ENCODE peak calls at places on chromosome 1, in nine cellular contexts. L, D, X, A, B, P, I, Y and R are unnamed samples.

GRCh38 chr1:116113615-116114014 is 2.4 kb downstream of the MAB21L3 start:
- DNase-seq in B (no peak), D (no peak), Y (no peak), I (no peak), P (no peak), A (no peak), X (peak; percentile 13), L (no peak), R (no peak)

GRCh38 chr1:13583964-13584791 is 546 bp downstream of the PDPN start:
- DNase-seq in Y (no peak), P (peak; percentile 87), D (no peak), L (no peak), X (peak; percentile 38), B (no peak), I (peak; percentile 56), A (no peak), R (no peak)

GRCh38 chr1:84836145-84836544 is 56.9 kb downstream of the LPAR3 start:
- DNase-seq in P (no peak), B (peak; percentile 35), Y (no peak), A (no peak), I (no peak), D (no peak), X (no peak), L (no peak), R (no peak)

GRCh38 chr1:211371406-211372105 is 44.9 kb downstream of the TRAF5 start:
- DNase-seq in Y (no peak), B (no peak), P (no peak), X (peak; percentile 53), L (no peak), A (no peak), I (no peak), D (no peak), R (no peak)

GRCh38 chr1:25799758-25800537 is at the start of gene SELENON:
- DNase-seq in A (peak; percentile 60), X (peak; percentile 42), D (no peak), I (peak; percentile 87), B (no peak), Y (peak; percentile 47), L (no peak), P (peak; percentile 92), R (no peak)

GRCh38 chr1:145999321-146000024 is 3.1 kb upstream of the TXNIP start:
- DNase-seq in D (no peak), B (no peak), A (no peak), L (peak; percentile 39), X (peak; percentile 47), P (peak; percentile 44), Y (no peak), I (no peak), R (peak; percentile 42)

GRCh38 chr1:111733183-111733995 is 5.8 kb downstream of the INKA2 start:
- DNase-seq in B (no peak), P (no peak), D (no peak), A (no peak), I (peak; percentile 29), Y (no peak), L (no peak), X (peak; percentile 51), R (no peak)

GRCh38 chr1:22351757-22352080 is 99.9 kb upstream of the ZBTB40 start:
- DNase-seq in Y (peak; percentile 48), B (no peak), A (no peak), D (no peak), L (no peak), I (no peak), P (peak; percentile 62), X (no peak), R (no peak)

GRCh38 chr1:228093050-228093906 is 9.8 kb downstream of the C1orf35 start:
- DNase-seq in P (peak; percentile 30), A (no peak), L (no peak), I (no peak), X (no peak), Y (no peak), B (no peak), D (no peak), R (no peak)

GRCh38 chr1:87151500-87152421 is 176.9 kb upstream of the LMO4 start:
- DNase-seq in L (no peak), I (peak; percentile 82), Y (peak; percentile 84), D (no peak), B (no peak), A (peak; percentile 58), P (peak; percentile 94), X (peak; percentile 52), R (no peak)

GRCh38 chr1:111471012-111471411 is 2.8 kb upstream of the C1orf162 start:
- DNase-seq in B (no peak), P (no peak), L (peak; percentile 65), X (no peak), Y (no peak), A (no peak), D (peak; percentile 46), I (no peak), R (peak; percentile 74)

GRCh38 chr1:180255538-180256352 is 25.7 kb downstream of the LHX4 start:
- DNase-seq in I (no peak), L (no peak), P (no peak), Y (peak; percentile 42), B (no peak), A (no peak), X (no peak), D (no peak), R (no peak)

GRCh38 chr1:151175036-151175741 is 592 bp downstream of the TMOD4 start:
- DNase-seq in A (peak; percentile 77), B (no peak), D (no peak), Y (no peak), P (no peak), X (peak; percentile 72), L (no peak), I (no peak), R (no peak)

GRCh38 chr1:86811539-86811938 is 102.4 kb downstream of the SELENOF start:
- DNase-seq in A (no peak), L (no peak), B (no peak), P (peak; percentile 79), D (no peak), Y (no peak), X (no peak), I (peak; percentile 52), R (no peak)

GRCh38 chr1:24193046-24193445 is 6.0 kb upstream of the IFNLR1 start:
- DNase-seq in X (no peak), P (peak; percentile 68), B (peak; percentile 10), L (no peak), A (no peak), D (no peak), I (no peak), Y (no peak), R (no peak)

GRCh38 chr1:160359559-160360226 is 7.2 kb upstream of the NHLH1 start:
- DNase-seq in L (no peak), Y (no peak), I (no peak), D (no peak), A (no peak), B (no peak), P (no peak), X (peak; percentile 13), R (no peak)

GRCh38 chr1:235643837-235644692 is 5.5 kb downstream of the GNG4 start:
- DNase-seq in A (no peak), L (no peak), Y (no peak), D (no peak), X (no peak), P (no peak), B (no peak), I (no peak), R (no peak)

GRCh38 chr1:60978421-60979357 is 103.7 kb upstream of the NFIA start:
- DNase-seq in Y (peak; percentile 26), X (peak; percentile 65), I (peak; percentile 55), A (no peak), B (no peak), L (peak; percentile 74), P (peak; percentile 60), D (no peak), R (no peak)